ENCODE peak calls at places on chromosomes 13 and 19, in four cellular contexts. One of them, this sample, is unnamed. For H3K4me1, the result is how much of the 10 kb centered on the place peaks cover.

GRCh38 chr13:59687028-59687427 is 476.7 kb downstream of the DIAPH3 start:
- DNase-seq in CD8-positive, alpha-beta memory T cell: no peak
- DNase-seq in psoas muscle: no peak
- DNase-seq in ovary: no peak
- DNase-seq in this sample: no peak

GRCh38 chr13:21833921-21834320 is 163.0 kb downstream of the FGF9 start:
- DNase-seq in CD8-positive, alpha-beta memory T cell: no peak
- DNase-seq in psoas muscle: no peak
- DNase-seq in ovary: no peak
- DNase-seq in this sample: no peak

GRCh38 chr13:21986602-21987001 is 315.7 kb downstream of the FGF9 start:
- DNase-seq in CD8-positive, alpha-beta memory T cell: no peak
- DNase-seq in psoas muscle: peak
- DNase-seq in ovary: no peak
- DNase-seq in this sample: no peak

GRCh38 chr19:45103625-45104319 is 10.8 kb downstream of the PPP1R37 start:
- DNase-seq in CD8-positive, alpha-beta memory T cell: no peak
- DNase-seq in psoas muscle: no peak
- DNase-seq in ovary: no peak
- DNase-seq in this sample: no peak

GRCh38 chr13:30172593-30173300 is 134.6 kb downstream of the KATNAL1 start:
- DNase-seq in CD8-positive, alpha-beta memory T cell: no peak
- DNase-seq in psoas muscle: no peak
- DNase-seq in ovary: no peak
- DNase-seq in this sample: no peak

GRCh38 chr19:38877781-38878574 is at the start of gene RINL:
- DNase-seq in CD8-positive, alpha-beta memory T cell: peak
- DNase-seq in psoas muscle: peak
- DNase-seq in ovary: no peak
- DNase-seq in this sample: peak

GRCh38 chr19:55516878-55517620 is 19.9 kb downstream of the SBK2 start:
- DNase-seq in CD8-positive, alpha-beta memory T cell: peak
- DNase-seq in psoas muscle: peak
- DNase-seq in ovary: peak
- DNase-seq in this sample: peak

GRCh38 chr19:34666200-34666957 is 10.6 kb downstream of the SCGB2B2 start:
- DNase-seq in CD8-positive, alpha-beta memory T cell: no peak
- DNase-seq in psoas muscle: no peak
- DNase-seq in ovary: no peak
- DNase-seq in this sample: no peak

GRCh38 chr13:71798723-71799122 is 68.3 kb downstream of the DACH1 start:
- DNase-seq in CD8-positive, alpha-beta memory T cell: no peak
- DNase-seq in psoas muscle: no peak
- DNase-seq in ovary: no peak
- DNase-seq in this sample: no peak

GRCh38 chr19:55581145-55581827 is 638 bp upstream of the ZNF579 start:
- DNase-seq in CD8-positive, alpha-beta memory T cell: no peak
- DNase-seq in psoas muscle: no peak
- DNase-seq in ovary: no peak
- DNase-seq in this sample: no peak

GRCh38 chr13:73268306-73268705 is 209.5 kb downstream of the KLF5 start:
- DNase-seq in CD8-positive, alpha-beta memory T cell: no peak
- DNase-seq in psoas muscle: peak
- DNase-seq in ovary: no peak
- DNase-seq in this sample: no peak

GRCh38 chr19:6580313-6580712 is 10.6 kb downstream of the CD70 start:
- DNase-seq in CD8-positive, alpha-beta memory T cell: no peak
- DNase-seq in psoas muscle: no peak
- DNase-seq in ovary: no peak
- DNase-seq in this sample: no peak

GRCh38 chr13:52419080-52419479 is 13.1 kb upstream of the THSD1 start:
- DNase-seq in CD8-positive, alpha-beta memory T cell: no peak
- DNase-seq in psoas muscle: no peak
- DNase-seq in ovary: no peak
- DNase-seq in this sample: no peak

GRCh38 chr13:52411629-52412028 is 5.7 kb upstream of the THSD1 start:
- DNase-seq in CD8-positive, alpha-beta memory T cell: no peak
- DNase-seq in psoas muscle: no peak
- DNase-seq in ovary: no peak
- DNase-seq in this sample: no peak

GRCh38 chr13:52414963-52415362 is 9.0 kb upstream of the THSD1 start:
- DNase-seq in CD8-positive, alpha-beta memory T cell: no peak
- DNase-seq in psoas muscle: no peak
- DNase-seq in ovary: no peak
- DNase-seq in this sample: no peak

GRCh38 chr13:52412128-52412527 is 6.2 kb upstream of the THSD1 start:
- DNase-seq in CD8-positive, alpha-beta memory T cell: no peak
- DNase-seq in psoas muscle: no peak
- DNase-seq in ovary: no peak
- DNase-seq in this sample: no peak

DNA sequence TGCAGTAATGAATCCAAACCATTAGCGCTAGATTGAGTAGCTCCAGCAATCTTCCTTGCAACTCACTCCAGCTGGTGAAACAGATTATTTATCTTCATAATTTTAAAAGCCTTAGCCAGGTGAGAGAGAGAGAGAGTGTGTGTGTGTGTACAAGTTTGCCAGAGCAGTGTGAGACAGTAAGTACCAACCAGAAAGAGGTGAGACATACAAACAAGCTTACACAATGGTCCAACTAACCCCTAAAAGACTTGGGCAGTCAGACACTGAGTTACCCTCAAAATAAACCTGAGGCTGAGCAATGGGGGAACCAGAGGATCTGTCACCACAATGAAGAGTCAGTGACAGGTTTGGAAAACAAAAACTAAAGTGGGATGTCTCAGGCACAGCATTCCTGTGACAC is 8.1 kb upstream of the THSD1 start:
- DNase-seq in CD8-positive, alpha-beta memory T cell: no peak
- DNase-seq in psoas muscle: no peak
- DNase-seq in ovary: no peak
- DNase-seq in this sample: no peak
- H3K27ac ChIP-seq in CD8-positive, alpha-beta memory T cell: no peak
- H3K27ac ChIP-seq in psoas muscle: no peak
- H3K27ac ChIP-seq in ovary: no peak
- H3K27ac ChIP-seq in this sample: no peak

GRCh38 chr13:33479066-33479465 is 193.5 kb upstream of the STARD13 start:
- DNase-seq in CD8-positive, alpha-beta memory T cell: no peak
- DNase-seq in psoas muscle: no peak
- DNase-seq in ovary: no peak
- DNase-seq in this sample: no peak
- H3K4me3 ChIP-seq in CD8-positive, alpha-beta memory T cell: no peak
- H3K4me3 ChIP-seq in psoas muscle: no peak
- H3K4me3 ChIP-seq in ovary: no peak
- H3K4me3 ChIP-seq in this sample: no peak

DNA sequence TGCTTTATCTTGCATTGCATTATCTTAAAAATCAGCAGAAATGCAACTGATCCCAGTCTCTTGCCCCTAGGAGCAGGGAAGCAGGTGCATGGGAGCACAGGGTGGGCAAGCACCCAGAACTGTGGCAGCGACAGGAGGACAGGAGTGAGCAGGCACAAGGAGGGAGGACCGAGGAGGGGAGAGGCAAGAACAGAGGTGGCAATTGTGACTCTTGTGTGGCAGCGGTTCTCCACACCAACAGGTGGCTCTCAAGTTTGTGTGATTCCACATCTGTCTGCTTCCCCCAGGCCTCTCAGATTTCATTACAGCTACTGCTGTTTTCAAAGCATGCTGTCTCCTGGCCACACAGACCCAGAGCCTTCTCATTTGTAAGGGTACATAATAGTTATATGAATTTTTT is 108.6 kb downstream of the STK24 start:
- DNase-seq in CD8-positive, alpha-beta memory T cell: no peak
- DNase-seq in psoas muscle: no peak
- DNase-seq in ovary: no peak
- DNase-seq in this sample: no peak
- H3K4me1 ChIP-seq in CD8-positive, alpha-beta memory T cell: under half
- H3K4me1 ChIP-seq in psoas muscle: under half
- H3K4me1 ChIP-seq in ovary: under half
- H3K4me1 ChIP-seq in this sample: under half

GRCh38 chr19:51695088-51695487 is 2.0 kb downstream of the SPACA6 start:
- DNase-seq in CD8-positive, alpha-beta memory T cell: no peak
- DNase-seq in psoas muscle: no peak
- DNase-seq in ovary: no peak
- DNase-seq in this sample: no peak

GRCh38 chr19:51693819-51694218 is 689 bp downstream of the SPACA6 start:
- DNase-seq in CD8-positive, alpha-beta memory T cell: no peak
- DNase-seq in psoas muscle: no peak
- DNase-seq in ovary: no peak
- DNase-seq in this sample: no peak

GRCh38 chr19:51695702-51696315 is 2.7 kb downstream of the SPACA6 start:
- DNase-seq in CD8-positive, alpha-beta memory T cell: no peak
- DNase-seq in psoas muscle: no peak
- DNase-seq in ovary: no peak
- DNase-seq in this sample: no peak

GRCh38 chr19:51693246-51693645 is at the start of gene SPACA6:
- DNase-seq in CD8-positive, alpha-beta memory T cell: no peak
- DNase-seq in psoas muscle: no peak
- DNase-seq in ovary: no peak
- DNase-seq in this sample: no peak

DNA sequence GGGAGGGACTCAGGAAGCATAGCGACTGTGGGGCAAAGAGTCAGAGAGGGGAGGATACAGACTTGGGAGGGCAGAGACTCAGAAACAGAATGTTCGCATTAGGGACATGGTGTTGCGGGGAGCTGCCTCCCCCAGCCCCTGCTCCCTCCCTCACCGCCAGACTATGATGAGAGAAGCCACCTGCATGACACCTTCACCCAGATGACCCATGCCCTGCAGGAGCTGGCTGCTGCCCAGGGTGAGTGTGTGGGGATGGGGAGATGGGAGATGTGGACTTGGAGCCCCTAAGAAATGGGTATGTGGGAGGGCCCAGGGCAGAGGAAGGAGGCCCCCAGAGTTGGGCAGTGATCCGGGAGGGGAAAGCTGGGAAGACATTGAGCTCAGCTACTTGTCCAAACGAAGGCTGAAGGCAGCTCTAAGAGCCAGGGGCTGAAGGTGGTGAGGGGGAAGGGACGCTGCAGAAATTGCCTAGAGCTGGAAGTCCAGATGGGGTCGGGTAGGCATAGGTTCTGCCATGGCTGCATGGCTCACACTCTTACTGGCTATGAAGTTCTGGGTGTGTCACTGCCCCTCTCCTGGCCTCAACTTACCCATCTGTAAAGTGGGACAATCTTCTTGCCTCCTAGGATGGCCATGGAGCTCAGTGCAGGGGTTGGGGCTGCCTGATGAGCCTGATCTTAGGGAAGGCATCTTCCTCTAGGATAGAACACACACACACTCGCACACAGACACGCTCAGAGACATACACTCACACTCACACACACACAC is 1.4 kb downstream of the SPACA6 start:
- DNase-seq in CD8-positive, alpha-beta memory T cell: no peak
- DNase-seq in psoas muscle: no peak
- DNase-seq in ovary: no peak
- DNase-seq in this sample: no peak
- H3K27ac ChIP-seq in CD8-positive, alpha-beta memory T cell: no peak
- H3K27ac ChIP-seq in psoas muscle: no peak
- H3K27ac ChIP-seq in ovary: no peak
- H3K27ac ChIP-seq in this sample: no peak

GRCh38 chr19:1244693-1245451 is 3.3 kb downstream of the ATP5F1D start:
- DNase-seq in CD8-positive, alpha-beta memory T cell: no peak
- DNase-seq in psoas muscle: peak
- DNase-seq in ovary: peak
- DNase-seq in this sample: no peak
- H3K4me3 ChIP-seq in CD8-positive, alpha-beta memory T cell: no peak
- H3K4me3 ChIP-seq in psoas muscle: peak
- H3K4me3 ChIP-seq in ovary: no peak
- H3K4me3 ChIP-seq in this sample: no peak

DNA sequence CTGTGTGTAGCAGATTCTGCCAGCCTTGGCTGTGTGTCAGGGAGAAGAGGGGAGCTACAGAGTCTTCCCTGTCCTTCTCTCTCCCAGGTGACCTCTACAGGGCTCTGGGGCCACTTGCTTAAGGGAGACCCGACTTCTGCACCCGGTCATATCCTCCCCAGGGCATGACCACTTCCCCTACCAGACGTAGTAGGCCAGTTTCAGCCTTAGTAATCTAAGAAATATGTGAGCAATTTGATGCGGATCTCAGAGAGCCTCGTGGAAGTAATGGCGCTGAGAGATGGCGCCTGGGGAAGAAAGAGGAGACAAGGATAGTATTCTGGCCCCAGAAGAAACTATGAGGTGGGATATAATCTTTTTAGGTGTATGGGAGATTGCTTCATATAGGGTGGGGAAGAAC is 41.9 kb downstream of the NFIX start:
- DNase-seq in CD8-positive, alpha-beta memory T cell: no peak
- DNase-seq in psoas muscle: no peak
- DNase-seq in ovary: no peak
- DNase-seq in this sample: no peak
- H3K4me1 ChIP-seq in CD8-positive, alpha-beta memory T cell: under half
- H3K4me1 ChIP-seq in psoas muscle: half or more
- H3K4me1 ChIP-seq in ovary: under half
- H3K4me1 ChIP-seq in this sample: under half

This sample was measured in naive thymus-derived CD4-positive, alpha-beta T cell.